ENCODE peak calls at places on chromosome 22, in four cellular contexts. A is lower lobe of right lung, L is IMR-90, R is brain microvascular endothelial cell. F is an unnamed sample.
A peak's percentile ranks its signal among the peaks of the same experiment; 100 is the strongest.

GRCh38 chr22:35986085-35986484 is 42.5 kb downstream of the RBFOX2 start:
- DNase-seq in R (peak; percentile 21), L (peak; percentile 31), A (no peak), F (no peak)

GRCh38 chr22:41243361-41243760 is 2.6 kb upstream of the CHADL start:
- DNase-seq in A (no peak), L (no peak), R (no peak), F (no peak)

GRCh38 chr22:42754658-42755057 is 34.0 kb upstream of the A4GALT start:
- DNase-seq in L (peak; percentile 92), R (peak; percentile 13), A (no peak), F (no peak)

GRCh38 chr22:31104869-31105268 is 2.5 kb downstream of the SELENOM start:
- DNase-seq in A (no peak), R (no peak), L (no peak), F (peak; percentile 69)

GRCh38 chr22:36734171-36735058 is 30.9 kb upstream of the CACNG2 start:
- DNase-seq in R (peak; percentile 21), A (no peak), L (peak; percentile 51), F (no peak)

GRCh38 chr22:32661296-32661695 is 140.2 kb upstream of the TIMP3 start:
- DNase-seq in R (peak; percentile 89), L (peak; percentile 94), A (no peak), F (no peak)

GRCh38 chr22:46009730-46010129 is 32.8 kb upstream of the WNT7B start:
- DNase-seq in A (peak; percentile 45), L (no peak), R (no peak), F (peak; percentile 68)

GRCh38 chr22:24059121-24059520 is 48.0 kb downstream of the CABIN1 start:
- DNase-seq in A (no peak), L (peak; percentile 99), R (peak; percentile 87), F (no peak)

GRCh38 chr22:25053153-25053805 is 100.8 kb downstream of the KIAA1671 start:
- DNase-seq in A (no peak), R (no peak), L (no peak), F (no peak)

GRCh38 chr22:45640291-45640940 is 31.2 kb upstream of the ATXN10 start:
- DNase-seq in A (no peak), L (no peak), R (no peak), F (no peak)

GRCh38 chr22:20918663-20919220 is 1.5 kb downstream of the CRKL start:
- DNase-seq in L (no peak), R (no peak), A (no peak), F (peak; percentile 51)

GRCh38 chr22:50530857-50531545 is 1.2 kb upstream of the TYMP start:
- DNase-seq in R (peak; percentile 60), A (peak; percentile 96), L (peak; percentile 63), F (peak; percentile 98)

GRCh38 chr22:48205790-48206189 is 1443.3 kb downstream of the TBC1D22A start:
- DNase-seq in L (no peak), A (no peak), R (no peak), F (no peak)

GRCh38 chr22:49090061-49090852 is 737.4 kb downstream of the BRD1 start:
- DNase-seq in L (no peak), R (no peak), A (no peak), F (peak; percentile 50)

GRCh38 chr22:41523464-41524221 is 20.6 kb downstream of the POLR3H start:
- DNase-seq in A (no peak), L (peak; percentile 89), R (peak; percentile 71), F (peak; percentile 82)

GRCh38 chr22:42743501-42743991 is 22.9 kb upstream of the A4GALT start:
- DNase-seq in L (no peak), R (peak; percentile 28), A (peak; percentile 55), F (peak; percentile 84)

GRCh38 chr22:22422629-22423112 is 85.9 kb downstream of the ZNF280B start:
- DNase-seq in L (peak; percentile 48), R (peak; percentile 69), A (peak; percentile 70), F (peak; percentile 93)

GRCh38 chr22:49925525-49926128 is 7.2 kb downstream of the CRELD2 start:
- DNase-seq in L (no peak), R (no peak), A (no peak), F (peak; percentile 90)

GRCh38 chr22:50529416-50530279 is at the start of gene TYMP:
- DNase-seq in A (peak; percentile 90), R (no peak), L (no peak), F (no peak)

GRCh38 chr22:32917577-32918375 is 116.3 kb downstream of the TIMP3 start:
- DNase-seq in R (no peak), A (no peak), L (no peak), F (no peak)

GRCh38 chr22:46537946-46538815 is 761 bp upstream of the CELSR1 start:
- DNase-seq in R (peak; percentile 34), A (no peak), L (peak; percentile 27), F (no peak)

GRCh38 chr22:45298934-45299505 is 10.7 kb upstream of the FAM118A start:
- DNase-seq in A (no peak), L (peak; percentile 11), R (no peak), F (no peak)

GRCh38 chr22:43411040-43411919 is 534 bp upstream of the MPPED1 start:
- DNase-seq in R (no peak), L (no peak), A (peak; percentile 36), F (no peak)

GRCh38 chr22:43151251-43152000 is at the start of gene TSPO:
- DNase-seq in R (no peak), L (peak; percentile 19), A (peak; percentile 88), F (peak; percentile 95)

GRCh38 chr22:20810645-20811044 is 36.7 kb downstream of the SERPIND1 start:
- DNase-seq in A (no peak), L (no peak), R (no peak), F (no peak)

DNA sequence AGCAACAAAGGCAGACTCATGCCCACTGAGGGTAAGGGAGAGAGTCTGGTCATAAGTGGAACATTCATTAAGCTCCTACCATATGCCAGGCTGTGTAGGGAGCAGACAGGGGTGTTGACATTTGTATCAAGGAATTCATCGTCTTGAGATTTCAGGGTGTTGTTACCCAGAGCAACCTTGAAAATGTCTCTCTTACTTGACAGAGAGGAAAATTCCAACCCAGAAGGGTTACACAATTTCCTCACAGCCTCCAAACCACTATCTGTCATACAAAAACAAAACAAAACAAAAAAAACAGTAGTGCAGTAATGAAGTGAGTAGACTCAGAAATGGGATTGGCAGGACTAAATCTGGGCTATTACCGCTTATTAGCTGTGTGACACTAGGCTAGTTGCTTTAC is 113.2 kb downstream of the MIAT start:
- DNase-seq in L (peak; percentile 37), A (no peak), R (peak; percentile 36), F (no peak)
- H3K36me3 ChIP-seq in L (no peaks in the 10 kb centered on the region), A (no peaks in the 10 kb centered on the region), R (no peaks in the 10 kb centered on the region), F (peaks cover 4% of the 10 kb centered on the region)

GRCh38 chr22:37932821-37933578 is 20.4 kb downstream of the C22orf23 start:
- DNase-seq in A (peak; percentile 90), L (no peak), R (no peak), F (no peak)
- H3K36me3 ChIP-seq in A (peaks cover 50% of the 10 kb centered on the region), L (peaks cover 41% of the 10 kb centered on the region), R (peaks cover 54% of the 10 kb centered on the region), F (peaks cover 32% of the 10 kb centered on the region)

GRCh38 chr22:19463491-19464469 is 15.2 kb downstream of the UFD1 start:
- DNase-seq in L (peak; percentile 82), R (no peak), A (no peak), F (no peak)

GRCh38 chr22:19464975-19465374 is 14.0 kb downstream of the UFD1 start:
- DNase-seq in R (no peak), L (no peak), A (no peak), F (no peak)

GRCh38 chr22:19461506-19461905 is 14.0 kb upstream of the C22orf39 start:
- DNase-seq in R (no peak), L (no peak), A (no peak), F (no peak)

GRCh38 chr22:19464546-19464945 is 14.4 kb downstream of the UFD1 start:
- DNase-seq in L (no peak), R (no peak), A (no peak), F (no peak)

DNA sequence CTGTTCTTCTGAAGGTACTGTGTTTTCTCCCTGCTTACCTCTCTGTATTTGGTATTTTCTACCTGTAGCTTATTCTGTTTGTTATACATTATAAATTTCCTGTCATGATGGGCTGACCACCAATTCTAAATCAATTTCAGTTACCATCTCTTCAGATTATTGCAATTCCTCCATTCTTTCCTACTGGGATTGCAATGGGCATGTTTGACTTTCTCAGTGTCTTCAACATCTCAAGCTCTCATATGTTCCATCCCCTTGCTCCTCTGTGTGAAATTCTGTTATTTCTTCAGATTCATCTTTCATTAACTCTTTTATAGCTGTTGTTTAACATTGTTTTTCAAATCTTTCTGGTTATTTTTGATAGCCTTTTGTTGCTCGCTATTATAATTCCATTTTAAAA is 15.5 kb upstream of the C22orf39 start:
- DNase-seq in L (no peak), R (no peak), A (no peak), F (no peak)
- H3K36me3 ChIP-seq in L (peaks cover 40% of the 10 kb centered on the region), R (peaks cover 75% of the 10 kb centered on the region), A (peaks cover 82% of the 10 kb centered on the region), F (peaks cover 8% of the 10 kb centered on the region)

GRCh38 chr22:28831140-28832072 is 31.0 kb upstream of the XBP1 start:
- DNase-seq in L (no peak), A (no peak), R (no peak), F (no peak)

GRCh38 chr22:28832731-28833130 is 32.4 kb upstream of the XBP1 start:
- DNase-seq in R (no peak), L (no peak), A (no peak), F (no peak)

GRCh38 chr22:28829358-28830181 is 29.2 kb upstream of the XBP1 start:
- DNase-seq in A (peak; percentile 81), R (peak; percentile 64), L (peak; percentile 73), F (peak; percentile 91)

GRCh38 chr22:28835630-28836189 is 35.3 kb upstream of the XBP1 start:
- DNase-seq in L (no peak), R (no peak), A (no peak), F (peak; percentile 56)

GRCh38 chr22:28833276-28833923 is 33.0 kb upstream of the XBP1 start:
- DNase-seq in L (no peak), R (no peak), A (no peak), F (no peak)
- H3K36me3 ChIP-seq in L (no peaks in the 10 kb centered on the region), R (no peaks in the 10 kb centered on the region), A (no peaks in the 10 kb centered on the region), F (no peaks in the 10 kb centered on the region)

GRCh38 chr22:17865183-17866055 is 91.2 kb upstream of the BID start:
- DNase-seq in R (no peak), A (no peak), L (no peak), F (no peak)

GRCh38 chr22:17860220-17860965 is 86.1 kb upstream of the BID start:
- DNase-seq in L (no peak), R (no peak), A (no peak), F (no peak)

GRCh38 chr22:17861909-17862308 is 87.6 kb upstream of the BID start:
- DNase-seq in L (no peak), R (no peak), A (no peak), F (no peak)

GRCh38 chr22:17864398-17865182 is 90.3 kb upstream of the BID start:
- DNase-seq in L (no peak), R (no peak), A (no peak), F (peak; percentile 54)

GRCh38 chr22:17862646-17863181 is 88.4 kb upstream of the BID start:
- DNase-seq in R (no peak), L (no peak), A (no peak), F (no peak)
- H3K36me3 ChIP-seq in R (peaks cover 7% of the 10 kb centered on the region), L (peaks cover 37% of the 10 kb centered on the region), A (peaks cover 27% of the 10 kb centered on the region), F (peaks cover 59% of the 10 kb centered on the region)

GRCh38 chr22:39514373-39514973 is 5.9 kb upstream of the ATF4 start:
- DNase-seq in L (peak; percentile 34), R (peak; percentile 57), A (peak; percentile 69), F (no peak)
- H3K36me3 ChIP-seq in L (peaks cover 46% of the 10 kb centered on the region), R (peaks cover 51% of the 10 kb centered on the region), A (peaks cover 70% of the 10 kb centered on the region), F (peaks cover 71% of the 10 kb centered on the region)

F was measured in spleen.